ENCODE peak calls at places on chromosomes 4 and X, in four cellular contexts. S, G, C and F are unnamed samples.

GRCh38 chr4:120922390-120923200 is at the start of gene PRDM5:
- DNase-seq in S (no peak), G (no peak), C (no peak), F (peak; percentile 53)

GRCh38 chr4:40417941-40418340 is 82.8 kb downstream of the CHRNA9 start:
- DNase-seq in S (no peak), G (no peak), C (no peak), F (no peak)

GRCh38 chrX:3219667-3220066 is 126.8 kb downstream of the MXRA5 start:
- DNase-seq in S (no peak), G (no peak), C (no peak), F (no peak)

GRCh38 chrX:45745479-45745878 is 544.8 kb upstream of the DIPK2B start:
- DNase-seq in S (no peak), G (no peak), C (no peak), F (no peak)

GRCh38 chr4:56732301-56732700 is 51.2 kb upstream of the HOPX start:
- DNase-seq in S (no peak), G (no peak), C (no peak), F (no peak)

GRCh38 chr4:24067781-24068193 is 177.9 kb upstream of the PPARGC1A start:
- DNase-seq in S (no peak), G (no peak), C (no peak), F (no peak)

GRCh38 chrX:81174286-81174685 is 27.4 kb downstream of the HMGN5 start:
- DNase-seq in S (peak; percentile 3), G (no peak), C (no peak), F (peak; percentile 9)

GRCh38 chr4:68076194-68076593 is 53.5 kb downstream of the TMPRSS11F start:
- DNase-seq in S (no peak), G (no peak), C (no peak), F (no peak)

GRCh38 chr4:48071171-48071570 is 54.6 kb downstream of the NIPAL1 start:
- DNase-seq in S (no peak), G (no peak), C (no peak), F (no peak)

GRCh38 chrX:9606971-9607370 is 142.1 kb downstream of the TBL1X start:
- DNase-seq in S (no peak), G (no peak), C (no peak), F (no peak)

GRCh38 chr4:174674305-174674840 is 152.1 kb upstream of the HPGD start:
- DNase-seq in S (no peak), G (no peak), C (no peak), F (no peak)

GRCh38 chr4:139609647-139610046 is 53.6 kb upstream of the SETD7 start:
- DNase-seq in S (no peak), G (no peak), C (no peak), F (no peak)

GRCh38 chrX:95718746-95719145 is 965.9 kb upstream of the DIAPH2 start:
- DNase-seq in S (no peak), G (no peak), C (no peak), F (no peak)

GRCh38 chrX:17738002-17738713 is 865 bp downstream of the SCML1 start:
- DNase-seq in S (peak; percentile 56), G (no peak), C (no peak), F (peak; percentile 16)

GRCh38 chrX:112840382-112841113 is at the start of gene AMOT:
- DNase-seq in S (peak; percentile 1), G (peak; percentile 72), C (no peak), F (peak; percentile 89)

GRCh38 chrX:3320471-3321046 is 25.9 kb downstream of the MXRA5 start:
- DNase-seq in S (no peak), G (no peak), C (no peak), F (no peak)

GRCh38 chrX:153382563-153383482 is 18.3 kb downstream of the PNMA6E start:
- DNase-seq in S (no peak), G (no peak), C (no peak), F (no peak)

GRCh38 chr4:141002323-141002805 is 130.9 kb downstream of the RNF150 start:
- DNase-seq in S (no peak), G (no peak), C (no peak), F (no peak)

GRCh38 chr4:125125256-125125655 is 189.5 kb upstream of the FAT4 start:
- DNase-seq in S (no peak), G (no peak), C (no peak), F (no peak)

GRCh38 chr4:162644346-162644745 is 480.5 kb upstream of the FSTL5 start:
- DNase-seq in S (no peak), G (no peak), C (no peak), F (no peak)

GRCh38 chrX:45710081-45710801 is 509.6 kb upstream of the DIPK2B start:
- DNase-seq in S (no peak), G (no peak), C (peak; percentile 69), F (no peak)

GRCh38 chrX:56318076-56318475 is 85.9 kb downstream of the KLF8 start:
- DNase-seq in S (no peak), G (no peak), C (no peak), F (no peak)

GRCh38 chrX:65941775-65942174 is 98.1 kb downstream of the VSIG4 start:
- DNase-seq in S (no peak), G (no peak), C (no peak), F (no peak)
- TF ChIP-seq SP1 in S (no peak), G (no peak), C (no peak), F (no peak)

GRCh38 chr4:12729384-12729783 is 754.8 kb downstream of the RAB28 start:
- DNase-seq in S (peak; percentile 11), G (peak; percentile 47), C (no peak), F (peak; percentile 28)
- TF ChIP-seq FOXK2 in S (no peak), G (no peak), C (no peak), F (no peak)

GRCh38 chr4:72375050-72375736 is 193.8 kb downstream of the ADAMTS3 start:
- DNase-seq in S (no peak), G (no peak), C (no peak), F (no peak)

GRCh38 chr4:72378901-72379300 is 190.1 kb downstream of the ADAMTS3 start:
- DNase-seq in S (no peak), G (no peak), C (no peak), F (no peak)

GRCh38 chr4:72374156-72374555 is 194.9 kb downstream of the ADAMTS3 start:
- DNase-seq in S (no peak), G (no peak), C (no peak), F (no peak)

GRCh38 chr4:72377491-72378194 is 191.4 kb downstream of the ADAMTS3 start:
- DNase-seq in S (no peak), G (no peak), C (no peak), F (no peak)

DNA sequence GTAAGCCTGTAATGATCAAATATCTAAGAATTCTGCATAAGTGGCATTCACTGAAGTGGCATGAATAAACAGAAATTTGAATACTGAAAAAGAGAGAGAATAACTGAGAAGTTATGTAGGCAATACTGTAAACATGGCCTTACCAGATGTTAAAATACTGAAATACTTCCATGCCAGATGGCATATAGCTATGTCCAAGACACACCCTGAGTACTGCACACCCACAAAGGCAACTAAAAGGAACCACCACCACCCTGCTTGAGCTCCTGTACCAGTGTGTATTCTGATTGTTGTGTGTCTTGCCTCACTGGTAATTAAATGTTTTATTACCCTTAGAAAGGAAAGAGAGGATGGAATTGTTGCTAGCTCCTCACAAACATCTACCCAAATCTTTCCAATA is 192.1 kb downstream of the ADAMTS3 start:
- DNase-seq in S (no peak), G (no peak), C (no peak), F (no peak)
- TF ChIP-seq BHLHE40 in S (no peak), G (no peak), C (no peak), F (no peak)

GRCh38 chrX:6826856-6827255 is 291.9 kb upstream of the VCX3A start:
- DNase-seq in S (no peak), G (no peak), C (no peak), F (no peak)
- TF ChIP-seq SP1 in S (no peak), G (no peak), C (no peak), F (no peak)

DNA sequence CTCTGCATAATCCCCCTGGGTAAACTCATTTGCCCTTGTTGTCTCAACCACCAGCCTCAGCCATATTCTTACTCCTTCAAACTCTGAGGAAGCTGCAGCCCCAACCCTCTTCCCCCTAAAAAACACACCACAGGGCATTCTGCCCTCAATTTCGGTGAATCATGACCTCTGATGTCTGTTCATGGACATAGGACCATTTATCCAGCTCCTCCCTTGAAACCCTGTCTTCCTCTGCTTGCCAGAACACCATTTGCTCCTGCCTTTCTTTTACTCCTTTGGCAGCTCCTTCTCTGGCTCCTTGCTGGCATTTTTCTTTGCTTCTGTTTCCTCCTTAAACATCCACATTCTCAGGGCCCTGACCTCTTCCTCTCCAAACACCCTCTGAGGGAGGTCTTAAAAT is 87.1 kb downstream of the ITIH6 start:
- DNase-seq in S (no peak), G (no peak), C (no peak), F (no peak)
- TF ChIP-seq FOXK2 in S (no peak), G (no peak), C (no peak), F (no peak)

GRCh38 chr4:99722006-99722405 is 64.4 kb upstream of the C4orf54 start:
- DNase-seq in S (no peak), G (no peak), C (no peak), F (no peak)

GRCh38 chr4:99720206-99720605 is 62.6 kb upstream of the C4orf54 start:
- DNase-seq in S (no peak), G (no peak), C (no peak), F (no peak)

GRCh38 chr4:99722662-99723061 is 65.0 kb upstream of the C4orf54 start:
- DNase-seq in S (no peak), G (no peak), C (no peak), F (no peak)

GRCh38 chr4:99729186-99729585 is 71.6 kb upstream of the C4orf54 start:
- DNase-seq in S (no peak), G (no peak), C (no peak), F (no peak)

DNA sequence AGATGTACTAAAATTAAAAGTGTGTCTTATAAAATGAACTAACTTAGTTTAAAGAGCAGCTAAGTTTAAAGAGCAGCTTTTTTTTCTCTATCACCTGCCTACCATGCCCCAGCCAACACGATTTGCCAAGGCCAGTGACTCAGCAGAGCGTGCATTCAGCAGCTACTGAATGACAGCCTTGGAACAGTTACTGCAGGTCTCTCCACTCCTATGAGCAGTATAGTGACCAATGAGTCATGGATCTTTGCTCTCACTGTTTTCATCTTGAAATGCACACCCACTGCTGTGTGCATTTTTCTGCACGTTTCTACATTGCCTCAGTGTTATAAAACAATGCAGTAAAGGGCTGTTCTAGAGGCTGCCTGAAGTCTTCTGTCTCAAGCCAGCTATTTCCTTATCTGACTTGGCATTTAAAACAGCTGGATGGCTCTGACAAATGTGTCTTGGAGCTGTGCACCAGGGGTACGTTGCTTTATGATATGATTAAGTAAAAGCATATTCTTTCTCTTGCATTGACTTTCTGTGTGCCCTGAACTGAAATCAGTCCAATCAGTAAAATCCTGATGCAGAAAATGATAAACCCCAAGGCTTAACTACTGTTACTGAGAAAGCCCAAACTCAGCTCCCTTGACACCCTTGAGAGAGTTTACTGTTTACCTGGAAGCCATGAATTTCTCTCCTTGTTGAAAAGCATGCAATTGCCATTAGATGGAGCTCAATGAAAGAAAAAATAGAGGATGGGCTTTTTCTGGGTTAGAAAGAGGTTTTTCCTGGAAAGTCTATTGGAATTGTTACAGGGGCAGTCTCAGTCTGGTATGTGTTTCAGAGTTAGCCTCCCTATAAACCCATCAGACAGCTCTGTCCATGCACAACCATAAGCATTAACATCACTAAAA is 66.2 kb upstream of the C4orf54 start:
- DNase-seq in S (peak; percentile 58), G (peak; percentile 26), C (no peak), F (no peak)
- TF ChIP-seq BHLHE40 in S (peak; percentile 46), G (peak; percentile 66), C (no peak), F (no peak)

GRCh38 chr4:144615182-144615581 is 30.8 kb upstream of the HHIP start:
- DNase-seq in S (no peak), G (no peak), C (no peak), F (no peak)
- TF ChIP-seq SP1 in S (no peak), G (no peak), C (no peak), F (no peak)

GRCh38 chr4:97507587-97508245 is 635.6 kb downstream of the STPG2 start:
- DNase-seq in S (no peak), G (no peak), C (no peak), F (no peak)
- TF ChIP-seq FOXK2 in S (no peak), G (no peak), C (no peak), F (no peak)